ENCODE peak calls at places on chromosomes 13 and 19, in ten cellular contexts. One of them, this sample, is unnamed.

GRCh38 chr19:9075064-9075964 is 11.5 kb upstream of the OR1M1 start:
- DNase-seq in SJSA1: peak; percentile 97
- DNase-seq in iPS DF 6.9: no peak
- DNase-seq in left lung: peak; percentile 78
- DNase-seq in OCI-LY7: no peak
- DNase-seq in PC-9: peak; percentile 97
- DNase-seq in upper lobe of left lung: peak; percentile 24
- DNase-seq in GM23248: peak; percentile 83
- DNase-seq in tibial artery: peak; percentile 27
- DNase-seq in thoracic aorta: peak; percentile 50
- DNase-seq in this sample: peak; percentile 37

GRCh38 chr13:51125495-51126226 is 14.6 kb upstream of the C13orf42 start:
- DNase-seq in SJSA1: no peak
- DNase-seq in iPS DF 6.9: peak; percentile 77
- DNase-seq in left lung: no peak
- DNase-seq in OCI-LY7: peak; percentile 76
- DNase-seq in PC-9: peak; percentile 41
- DNase-seq in upper lobe of left lung: no peak
- DNase-seq in GM23248: peak; percentile 84
- DNase-seq in tibial artery: peak; percentile 45
- DNase-seq in thoracic aorta: no peak
- DNase-seq in this sample: peak; percentile 75

GRCh38 chr13:89380101-89380500 is 1708.9 kb downstream of the SLITRK5 start:
- DNase-seq in SJSA1: no peak
- DNase-seq in iPS DF 6.9: no peak
- DNase-seq in left lung: no peak
- DNase-seq in OCI-LY7: no peak
- DNase-seq in PC-9: peak; percentile 44
- DNase-seq in upper lobe of left lung: no peak
- DNase-seq in GM23248: no peak
- DNase-seq in tibial artery: no peak
- DNase-seq in thoracic aorta: no peak
- DNase-seq in this sample: no peak

GRCh38 chr13:99153219-99153618 is 47.4 kb upstream of the UBAC2 start:
- DNase-seq in SJSA1: no peak
- DNase-seq in iPS DF 6.9: no peak
- DNase-seq in left lung: no peak
- DNase-seq in OCI-LY7: no peak
- DNase-seq in PC-9: no peak
- DNase-seq in upper lobe of left lung: no peak
- DNase-seq in GM23248: peak; percentile 38
- DNase-seq in tibial artery: no peak
- DNase-seq in thoracic aorta: no peak
- DNase-seq in this sample: no peak

GRCh38 chr13:28299941-28300340 is 161.6 kb downstream of the PAN3 start:
- DNase-seq in SJSA1: no peak
- DNase-seq in iPS DF 6.9: no peak
- DNase-seq in left lung: no peak
- DNase-seq in OCI-LY7: no peak
- DNase-seq in PC-9: no peak
- DNase-seq in upper lobe of left lung: no peak
- DNase-seq in GM23248: no peak
- DNase-seq in tibial artery: no peak
- DNase-seq in thoracic aorta: no peak
- DNase-seq in this sample: no peak

GRCh38 chr13:67228031-67228430 is 2.1 kb downstream of the PCDH9 start:
- DNase-seq in SJSA1: no peak
- DNase-seq in iPS DF 6.9: no peak
- DNase-seq in left lung: no peak
- DNase-seq in OCI-LY7: no peak
- DNase-seq in PC-9: no peak
- DNase-seq in upper lobe of left lung: no peak
- DNase-seq in GM23248: no peak
- DNase-seq in tibial artery: no peak
- DNase-seq in thoracic aorta: no peak
- DNase-seq in this sample: no peak

GRCh38 chr19:8143041-8143440 is 6.4 kb downstream of the FBN3 start:
- DNase-seq in SJSA1: no peak
- DNase-seq in iPS DF 6.9: no peak
- DNase-seq in left lung: no peak
- DNase-seq in OCI-LY7: no peak
- DNase-seq in PC-9: no peak
- DNase-seq in upper lobe of left lung: no peak
- DNase-seq in GM23248: no peak
- DNase-seq in tibial artery: no peak
- DNase-seq in thoracic aorta: no peak
- DNase-seq in this sample: no peak

GRCh38 chr13:51829236-51829899 is 15.6 kb downstream of the TMEM272 start:
- DNase-seq in SJSA1: no peak
- DNase-seq in iPS DF 6.9: no peak
- DNase-seq in left lung: no peak
- DNase-seq in OCI-LY7: peak; percentile 77
- DNase-seq in PC-9: no peak
- DNase-seq in upper lobe of left lung: no peak
- DNase-seq in GM23248: no peak
- DNase-seq in tibial artery: no peak
- DNase-seq in thoracic aorta: no peak
- DNase-seq in this sample: no peak

GRCh38 chr13:29621841-29622240 is 26.4 kb upstream of the SLC7A1 start:
- DNase-seq in SJSA1: no peak
- DNase-seq in iPS DF 6.9: no peak
- DNase-seq in left lung: no peak
- DNase-seq in OCI-LY7: no peak
- DNase-seq in PC-9: peak; percentile 9
- DNase-seq in upper lobe of left lung: peak; percentile 30
- DNase-seq in GM23248: peak; percentile 20
- DNase-seq in tibial artery: no peak
- DNase-seq in thoracic aorta: no peak
- DNase-seq in this sample: no peak

GRCh38 chr13:98869408-98870090 is 108.3 kb downstream of the DOCK9 start:
- DNase-seq in SJSA1: no peak
- DNase-seq in iPS DF 6.9: no peak
- DNase-seq in left lung: no peak
- DNase-seq in OCI-LY7: peak; percentile 24
- DNase-seq in PC-9: no peak
- DNase-seq in upper lobe of left lung: no peak
- DNase-seq in GM23248: no peak
- DNase-seq in tibial artery: no peak
- DNase-seq in thoracic aorta: no peak
- DNase-seq in this sample: no peak

GRCh38 chr13:112756967-112757758 is 67.3 kb downstream of the ATP11A start:
- DNase-seq in SJSA1: no peak
- DNase-seq in iPS DF 6.9: no peak
- DNase-seq in left lung: no peak
- DNase-seq in OCI-LY7: no peak
- DNase-seq in PC-9: no peak
- DNase-seq in upper lobe of left lung: no peak
- DNase-seq in GM23248: no peak
- DNase-seq in tibial artery: no peak
- DNase-seq in thoracic aorta: no peak
- DNase-seq in this sample: no peak

GRCh38 chr13:77001963-77002587 is 10.2 kb downstream of the CLN5 start:
- DNase-seq in SJSA1: no peak
- DNase-seq in iPS DF 6.9: no peak
- DNase-seq in left lung: no peak
- DNase-seq in OCI-LY7: no peak
- DNase-seq in PC-9: no peak
- DNase-seq in upper lobe of left lung: no peak
- DNase-seq in GM23248: no peak
- DNase-seq in tibial artery: no peak
- DNase-seq in thoracic aorta: no peak
- DNase-seq in this sample: no peak

GRCh38 chr13:26951581-26952177 is 191.1 kb upstream of the GPR12 start:
- DNase-seq in SJSA1: no peak
- DNase-seq in iPS DF 6.9: no peak
- DNase-seq in left lung: no peak
- DNase-seq in OCI-LY7: no peak
- DNase-seq in PC-9: no peak
- DNase-seq in upper lobe of left lung: no peak
- DNase-seq in GM23248: no peak
- DNase-seq in tibial artery: no peak
- DNase-seq in thoracic aorta: no peak
- DNase-seq in this sample: no peak

GRCh38 chr13:23754506-23754905 is 134.7 kb downstream of the MIPEP start:
- DNase-seq in SJSA1: no peak
- DNase-seq in iPS DF 6.9: no peak
- DNase-seq in left lung: no peak
- DNase-seq in OCI-LY7: no peak
- DNase-seq in PC-9: no peak
- DNase-seq in upper lobe of left lung: no peak
- DNase-seq in GM23248: no peak
- DNase-seq in tibial artery: no peak
- DNase-seq in thoracic aorta: no peak
- DNase-seq in this sample: no peak

GRCh38 chr13:64248371-64249065 is 2832.9 kb upstream of the PCDH20 start:
- DNase-seq in SJSA1: no peak
- DNase-seq in iPS DF 6.9: no peak
- DNase-seq in left lung: no peak
- DNase-seq in OCI-LY7: no peak
- DNase-seq in PC-9: no peak
- DNase-seq in upper lobe of left lung: no peak
- DNase-seq in GM23248: no peak
- DNase-seq in tibial artery: no peak
- DNase-seq in thoracic aorta: no peak
- DNase-seq in this sample: peak; percentile 6

GRCh38 chr13:50208826-50209335 is 193.6 kb downstream of the KCNRG start:
- DNase-seq in SJSA1: peak; percentile 50
- DNase-seq in iPS DF 6.9: no peak
- DNase-seq in left lung: peak; percentile 83
- DNase-seq in OCI-LY7: peak; percentile 45
- DNase-seq in PC-9: peak; percentile 24
- DNase-seq in upper lobe of left lung: no peak
- DNase-seq in GM23248: peak; percentile 78
- DNase-seq in tibial artery: peak; percentile 49
- DNase-seq in thoracic aorta: no peak
- DNase-seq in this sample: peak; percentile 92

GRCh38 chr13:113527272-113527958 is 36.9 kb upstream of the DCUN1D2 start:
- DNase-seq in SJSA1: no peak
- DNase-seq in iPS DF 6.9: no peak
- DNase-seq in left lung: no peak
- DNase-seq in OCI-LY7: no peak
- DNase-seq in PC-9: no peak
- DNase-seq in upper lobe of left lung: no peak
- DNase-seq in GM23248: no peak
- DNase-seq in tibial artery: no peak
- DNase-seq in thoracic aorta: no peak
- DNase-seq in this sample: no peak

GRCh38 chr19:34256835-34257558 is 2.6 kb downstream of the GARRE1 start:
- DNase-seq in SJSA1: no peak
- DNase-seq in iPS DF 6.9: no peak
- DNase-seq in left lung: no peak
- DNase-seq in OCI-LY7: no peak
- DNase-seq in PC-9: no peak
- DNase-seq in upper lobe of left lung: no peak
- DNase-seq in GM23248: peak; percentile 73
- DNase-seq in tibial artery: no peak
- DNase-seq in thoracic aorta: no peak
- DNase-seq in this sample: no peak
- H3K4me1 ChIP-seq in SJSA1: peaks cover 50% of the 10 kb centered on the region
- H3K4me1 ChIP-seq in iPS DF 6.9: no peaks in the 10 kb centered on the region
- H3K4me1 ChIP-seq in left lung: peaks cover 34% of the 10 kb centered on the region
- H3K4me1 ChIP-seq in OCI-LY7: peaks cover 15% of the 10 kb centered on the region
- H3K4me1 ChIP-seq in PC-9: peaks cover 36% of the 10 kb centered on the region
- H3K4me1 ChIP-seq in upper lobe of left lung: peaks cover 42% of the 10 kb centered on the region
- H3K4me1 ChIP-seq in GM23248: peaks cover 46% of the 10 kb centered on the region
- H3K4me1 ChIP-seq in tibial artery: no peaks in the 10 kb centered on the region
- H3K4me1 ChIP-seq in thoracic aorta: peaks cover 31% of the 10 kb centered on the region
- H3K4me1 ChIP-seq in this sample: peaks cover 22% of the 10 kb centered on the region

GRCh38 chr13:48625396-48626076 is 28.2 kb upstream of the CYSLTR2 start:
- DNase-seq in SJSA1: no peak
- DNase-seq in iPS DF 6.9: no peak
- DNase-seq in left lung: no peak
- DNase-seq in OCI-LY7: no peak
- DNase-seq in PC-9: no peak
- DNase-seq in upper lobe of left lung: no peak
- DNase-seq in GM23248: no peak
- DNase-seq in tibial artery: no peak
- DNase-seq in thoracic aorta: no peak
- DNase-seq in this sample: no peak
- H3K27ac ChIP-seq in SJSA1: no peak overlapping the region
- H3K27ac ChIP-seq in iPS DF 6.9: no peak overlapping the region
- H3K27ac ChIP-seq in left lung: no peak overlapping the region
- H3K27ac ChIP-seq in OCI-LY7: no peak overlapping the region
- H3K27ac ChIP-seq in PC-9: no peak overlapping the region
- H3K27ac ChIP-seq in upper lobe of left lung: no peak overlapping the region
- H3K27ac ChIP-seq in GM23248: no peak overlapping the region
- H3K27ac ChIP-seq in tibial artery: no peak overlapping the region
- H3K27ac ChIP-seq in thoracic aorta: no peak overlapping the region
- H3K27ac ChIP-seq in this sample: no peak overlapping the region

DNA sequence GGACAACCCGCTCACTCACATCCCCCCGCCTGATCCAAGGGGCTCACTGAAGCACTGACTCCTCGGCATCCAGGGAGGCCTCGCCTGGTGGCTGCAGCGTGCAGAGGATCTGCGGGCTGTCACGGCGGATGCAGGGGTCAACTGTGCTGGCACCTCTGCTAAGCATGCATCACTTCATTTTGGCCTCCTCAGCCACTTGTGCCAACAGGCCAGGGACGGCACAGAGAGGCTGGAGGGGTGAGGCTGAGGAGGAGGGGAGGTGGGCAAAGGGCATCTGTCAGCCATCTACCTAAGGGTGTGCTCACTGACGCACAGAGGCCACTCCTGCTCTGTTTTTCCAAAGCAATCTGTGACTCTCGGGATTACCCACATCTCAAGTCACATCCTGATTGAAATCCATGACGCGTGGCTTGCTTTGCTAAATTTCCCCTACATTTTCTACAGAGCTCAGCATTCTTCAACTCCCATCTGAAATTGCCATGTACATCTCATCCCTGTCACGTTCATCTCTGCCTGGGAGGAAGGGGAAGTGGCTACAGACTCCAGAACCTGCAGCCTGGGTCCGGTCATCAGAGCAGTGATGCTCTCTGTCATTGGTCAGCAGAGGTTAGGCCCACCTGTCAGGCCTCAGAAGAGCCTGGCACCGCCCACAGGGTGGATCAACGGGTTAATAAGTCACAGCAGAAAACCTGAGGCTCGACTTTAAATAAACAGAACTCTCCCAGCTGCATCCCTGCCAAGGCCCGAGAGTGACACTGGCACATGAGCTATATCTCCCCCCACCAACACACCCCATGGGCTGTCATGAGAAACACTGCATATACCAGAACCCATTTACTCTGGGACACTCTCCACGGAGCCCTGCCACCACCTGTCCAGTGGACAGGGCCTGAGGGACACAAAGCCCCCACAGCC is 17.6 kb downstream of the ELL start:
- DNase-seq in SJSA1: no peak
- DNase-seq in iPS DF 6.9: no peak
- DNase-seq in left lung: no peak
- DNase-seq in OCI-LY7: no peak
- DNase-seq in PC-9: no peak
- DNase-seq in upper lobe of left lung: no peak
- DNase-seq in GM23248: no peak
- DNase-seq in tibial artery: no peak
- DNase-seq in thoracic aorta: no peak
- DNase-seq in this sample: no peak
- H3K4me1 ChIP-seq in SJSA1: no peaks in the 10 kb centered on the region
- H3K4me1 ChIP-seq in iPS DF 6.9: no peaks in the 10 kb centered on the region
- H3K4me1 ChIP-seq in left lung: peaks cover 100% of the 10 kb centered on the region
- H3K4me1 ChIP-seq in OCI-LY7: peaks cover 7% of the 10 kb centered on the region
- H3K4me1 ChIP-seq in PC-9: peaks cover 15% of the 10 kb centered on the region
- H3K4me1 ChIP-seq in upper lobe of left lung: peaks cover 98% of the 10 kb centered on the region
- H3K4me1 ChIP-seq in GM23248: peaks cover 28% of the 10 kb centered on the region
- H3K4me1 ChIP-seq in tibial artery: peaks cover 4% of the 10 kb centered on the region
- H3K4me1 ChIP-seq in thoracic aorta: peaks cover 86% of the 10 kb centered on the region
- H3K4me1 ChIP-seq in this sample: peaks cover 49% of the 10 kb centered on the region

GRCh38 chr19:11338569-11339253 is 746 bp downstream of the RAB3D start:
- DNase-seq in SJSA1: no peak
- DNase-seq in iPS DF 6.9: no peak
- DNase-seq in left lung: no peak
- DNase-seq in OCI-LY7: no peak
- DNase-seq in PC-9: no peak
- DNase-seq in upper lobe of left lung: peak; percentile 68
- DNase-seq in GM23248: peak; percentile 47
- DNase-seq in tibial artery: no peak
- DNase-seq in thoracic aorta: no peak
- DNase-seq in this sample: no peak
- H3K27ac ChIP-seq in SJSA1: no peak overlapping the region
- H3K27ac ChIP-seq in iPS DF 6.9: no peak overlapping the region
- H3K27ac ChIP-seq in left lung: peak overlapping the region; percentile 65
- H3K27ac ChIP-seq in OCI-LY7: no peak overlapping the region
- H3K27ac ChIP-seq in PC-9: no peak overlapping the region
- H3K27ac ChIP-seq in upper lobe of left lung: peak overlapping the region; percentile 94
- H3K27ac ChIP-seq in GM23248: no peak overlapping the region
- H3K27ac ChIP-seq in tibial artery: peak overlapping the region; percentile 81
- H3K27ac ChIP-seq in thoracic aorta: peak overlapping the region; percentile 60
- H3K27ac ChIP-seq in this sample: no peak overlapping the region